ENCODE peak calls at places on chromosomes 13 and 19, in five cellular contexts. V, J, G, L and M are unnamed samples.

GRCh38 chr19:7475665-7476064 is 13.2 kb downstream of the PEX11G start:
- DNase-seq in V (no peak), J (no peak), G (no peak), L (no peak), M (no peak)

GRCh38 chr19:28426110-28426901 is 786.6 kb downstream of the UQCRFS1 start:
- DNase-seq in V (no peak), J (no peak), G (no peak), L (no peak), M (no peak)

GRCh38 chr19:50401505-50402450 is 17.0 kb upstream of the SPIB start:
- DNase-seq in V (no peak), J (no peak), G (no peak), L (no peak), M (no peak)

GRCh38 chr19:39788244-39788643 is 9.6 kb downstream of the LEUTX start:
- DNase-seq in V (no peak), J (no peak), G (no peak), L (no peak), M (no peak)

GRCh38 chr13:113207890-113208423 is 512 bp downstream of the PCID2 start:
- DNase-seq in V (no peak), J (peak), G (no peak), L (no peak), M (peak)

GRCh38 chr13:98509271-98510155 is 67.4 kb downstream of the STK24 start:
- DNase-seq in V (peak), J (peak), G (peak), L (peak), M (no peak)

GRCh38 chr19:44737238-44738160 is 11.0 kb upstream of the BCL3 start:
- DNase-seq in V (no peak), J (peak), G (no peak), L (no peak), M (no peak)

GRCh38 chr19:45250832-45251451 is at the start of gene MARK4:
- DNase-seq in V (peak), J (peak), G (peak), L (peak), M (peak)

GRCh38 chr19:36775768-36776167 is 3.2 kb upstream of the ZNF850 start:
- DNase-seq in V (no peak), J (no peak), G (no peak), L (no peak), M (no peak)

GRCh38 chr19:13024126-13024957 is 29.1 kb downstream of the NFIX start:
- DNase-seq in V (no peak), J (no peak), G (no peak), L (no peak), M (no peak)

GRCh38 chr13:30154531-30154930 is 152.8 kb downstream of the KATNAL1 start:
- DNase-seq in V (no peak), J (no peak), G (no peak), L (no peak), M (no peak)

GRCh38 chr19:31290926-31291590 is 58.2 kb downstream of the TSHZ3 start:
- DNase-seq in V (no peak), J (no peak), G (peak), L (no peak), M (no peak)

GRCh38 chr13:21557995-21558394 is 46.0 kb downstream of the MICU2 start:
- DNase-seq in V (no peak), J (peak), G (no peak), L (no peak), M (peak)